ENCODE peak calls at places on chromosome 12, in nine cellular contexts. E is stimulated activated CD4-positive, alpha-beta T cell treated with anti-CD3 and anti-CD28 coated beads, Interleukin-4, amount 100 ng/mL, for 1 hour; U is hypothalamus; C is GM20000; N is KBM-7; R is myocyte; T is bronchial epithelial cell; X is fibroblast of mammary gland; J is heart right ventricle. Q is an unnamed sample.

GRCh38 chr12:53508534-53509199 is 1.4 kb upstream of the NPFF start:
- DNase-seq in E (peak), U (peak), C (peak), N (peak), R (peak), T (peak), X (peak), J (peak), Q (peak)

GRCh38 chr12:39736406-39736805 is 116.8 kb upstream of the ABCD2 start:
- DNase-seq in E (no peak), U (no peak), C (no peak), N (no peak), R (no peak), T (no peak), X (no peak), J (no peak), Q (no peak)

GRCh38 chr12:102955926-102956737 is 1.3 kb upstream of the ASCL1 start:
- DNase-seq in E (no peak), U (peak), C (peak), N (no peak), R (no peak), T (no peak), X (no peak), J (no peak), Q (no peak)

GRCh38 chr12:52246720-52247621 is 13.9 kb downstream of the KRT7 start:
- DNase-seq in E (no peak), U (no peak), C (peak), N (no peak), R (peak), T (no peak), X (no peak), J (no peak), Q (no peak)

GRCh38 chr12:111193511-111193910 is 175.4 kb downstream of the PHETA1 start:
- DNase-seq in E (no peak), U (no peak), C (no peak), N (no peak), R (no peak), T (no peak), X (no peak), J (no peak), Q (no peak)

GRCh38 chr12:15732341-15733061 is 56.7 kb downstream of the EPS8 start:
- DNase-seq in E (no peak), U (no peak), C (peak), N (no peak), R (peak), T (no peak), X (peak), J (no peak), Q (no peak)

GRCh38 chr12:20421338-20421890 is 53.1 kb downstream of the PDE3A start:
- DNase-seq in E (no peak), U (no peak), C (peak), N (peak), R (no peak), T (no peak), X (no peak), J (no peak), Q (no peak)

GRCh38 chr12:126069549-126070165 is 1004.4 kb downstream of the AACS start:
- DNase-seq in E (peak), U (no peak), C (peak), N (peak), R (peak), T (peak), X (peak), J (no peak), Q (no peak)

GRCh38 chr12:53986686-53987180 is 1.8 kb downstream of the HOXC10 start:
- DNase-seq in E (no peak), U (no peak), C (no peak), N (no peak), R (no peak), T (no peak), X (no peak), J (no peak), Q (no peak)

GRCh38 chr12:24280085-24280842 is 330.8 kb upstream of the SOX5 start:
- DNase-seq in E (no peak), U (no peak), C (no peak), N (no peak), R (no peak), T (no peak), X (no peak), J (no peak), Q (no peak)

GRCh38 chr12:98856897-98857540 is 211.9 kb downstream of the APAF1 start:
- DNase-seq in E (no peak), U (no peak), C (no peak), N (no peak), R (no peak), T (peak), X (no peak), J (no peak), Q (no peak)

GRCh38 chr12:122984612-122985358 is 4.3 kb downstream of the ARL6IP4 start:
- DNase-seq in E (no peak), U (peak), C (peak), N (no peak), R (no peak), T (no peak), X (peak), J (no peak), Q (peak)

GRCh38 chr12:122121341-122122192 is 43.0 kb downstream of the MLXIP start:
- DNase-seq in E (no peak), U (no peak), C (no peak), N (no peak), R (no peak), T (no peak), X (no peak), J (no peak), Q (no peak)

GRCh38 chr12:123715151-123715676 is 3.1 kb downstream of the ATP6V0A2 start:
- DNase-seq in E (no peak), U (no peak), C (peak), N (no peak), R (no peak), T (no peak), X (peak), J (no peak), Q (no peak)

GRCh38 chr12:23004473-23005020 is 379.6 kb downstream of the ETNK1 start:
- DNase-seq in E (no peak), U (no peak), C (no peak), N (no peak), R (no peak), T (no peak), X (no peak), J (no peak), Q (no peak)

GRCh38 chr12:26473291-26473690 is 277.9 kb downstream of the SSPN start:
- DNase-seq in E (no peak), U (no peak), C (peak), N (peak), R (peak), T (peak), X (peak), J (no peak), Q (no peak)

GRCh38 chr12:78293039-78293686 is 462.5 kb downstream of the NAV3 start:
- DNase-seq in E (no peak), U (no peak), C (no peak), N (no peak), R (no peak), T (peak), X (peak), J (no peak), Q (no peak)

GRCh38 chr12:53890081-53890480 is 48.5 kb upstream of the HOXC13 start:
- DNase-seq in E (no peak), U (no peak), C (no peak), N (no peak), R (peak), T (no peak), X (no peak), J (no peak), Q (no peak)

GRCh38 chr12:3251067-3251466 is 173.9 kb downstream of the TSPAN9 start:
- DNase-seq in E (no peak), U (no peak), C (no peak), N (no peak), R (no peak), T (no peak), X (no peak), J (no peak), Q (no peak)

GRCh38 chr12:116075251-116075650 is 202.2 kb downstream of the MED13L start:
- DNase-seq in E (no peak), U (no peak), C (no peak), N (no peak), R (no peak), T (no peak), X (no peak), J (no peak), Q (no peak)

GRCh38 chr12:106084048-106084671 is 54.6 kb downstream of the NUAK1 start:
- DNase-seq in E (no peak), U (peak), C (no peak), N (no peak), R (peak), T (no peak), X (peak), J (no peak), Q (no peak)

GRCh38 chr12:12561305-12562015 is 1.2 kb downstream of the DUSP16 start:
- DNase-seq in E (peak), U (peak), C (peak), N (no peak), R (peak), T (peak), X (peak), J (peak), Q (peak)

GRCh38 chr12:109378579-109378978 is 30.9 kb downstream of the MYO1H start:
- DNase-seq in E (no peak), U (no peak), C (no peak), N (no peak), R (no peak), T (no peak), X (no peak), J (no peak), Q (no peak)

GRCh38 chr12:76455582-76456345 is 103.8 kb downstream of the OSBPL8 start:
- DNase-seq in E (no peak), U (peak), C (peak), N (peak), R (peak), T (peak), X (peak), J (no peak), Q (no peak)

GRCh38 chr12:124682425-124683329 is 115.3 kb upstream of the NCOR2 start:
- DNase-seq in E (no peak), U (no peak), C (no peak), N (no peak), R (no peak), T (no peak), X (no peak), J (no peak), Q (no peak)

GRCh38 chr12:23662966-23663365 is 286.5 kb downstream of the SOX5 start:
- DNase-seq in E (no peak), U (no peak), C (no peak), N (no peak), R (no peak), T (no peak), X (no peak), J (no peak), Q (no peak)

GRCh38 chr12:82937151-82937550 is 250.4 kb downstream of the TMTC2 start:
- DNase-seq in E (no peak), U (no peak), C (no peak), N (no peak), R (no peak), T (no peak), X (peak), J (no peak), Q (no peak)

GRCh38 chr12:104632724-104633181 is 176.0 kb downstream of the CHST11 start:
- DNase-seq in E (no peak), U (no peak), C (no peak), N (no peak), R (peak), T (no peak), X (peak), J (no peak), Q (peak)

GRCh38 chr12:572532-572899 is 90.7 kb downstream of the NINJ2 start:
- DNase-seq in E (no peak), U (no peak), C (no peak), N (no peak), R (no peak), T (peak), X (peak), J (no peak), Q (no peak)

GRCh38 chr12:124297856-124298255 is 3.0 kb downstream of the RFLNA start:
- DNase-seq in E (no peak), U (no peak), C (no peak), N (no peak), R (no peak), T (no peak), X (no peak), J (no peak), Q (no peak)